ENCODE peak calls at places on chromosomes 5 and 9, in six cellular contexts. One of them, this sample, is unnamed.

GRCh38 chr9:137581361-137582285 is 2.9 kb upstream of the DPH7 start:
- DNase-seq in choroid plexus epithelial cell: no peak
- DNase-seq in suprapubic skin: no peak
- DNase-seq in WTC11: no peak
- DNase-seq in activated CD8-positive, alpha-beta T cell treated with anti-CD3 and anti-CD28 coated beads for 36 hours: no peak
- DNase-seq in WERI-Rb-1: no peak
- DNase-seq in this sample: no peak

GRCh38 chr5:84437673-84438315 is 53.1 kb upstream of the EDIL3 start:
- DNase-seq in activated CD8-positive, alpha-beta T cell treated with anti-CD3 and anti-CD28 coated beads for 36 hours: no peak
- DNase-seq in suprapubic skin: no peak
- DNase-seq in WTC11: no peak
- DNase-seq in WERI-Rb-1: no peak
- DNase-seq in choroid plexus epithelial cell: peak
- DNase-seq in this sample: no peak

GRCh38 chr5:155867531-155868088 is 459.4 kb upstream of the SGCD start:
- DNase-seq in activated CD8-positive, alpha-beta T cell treated with anti-CD3 and anti-CD28 coated beads for 36 hours: no peak
- DNase-seq in suprapubic skin: no peak
- DNase-seq in choroid plexus epithelial cell: no peak
- DNase-seq in WTC11: no peak
- DNase-seq in WERI-Rb-1: no peak
- DNase-seq in this sample: no peak

GRCh38 chr9:89473762-89474469 is 24.0 kb downstream of the SEMA4D start:
- DNase-seq in WTC11: no peak
- DNase-seq in suprapubic skin: peak
- DNase-seq in choroid plexus epithelial cell: peak
- DNase-seq in WERI-Rb-1: no peak
- DNase-seq in activated CD8-positive, alpha-beta T cell treated with anti-CD3 and anti-CD28 coated beads for 36 hours: peak
- DNase-seq in this sample: no peak

GRCh38 chr5:82312373-82312856 is 34.3 kb upstream of the RPS23 start:
- DNase-seq in WERI-Rb-1: peak
- DNase-seq in activated CD8-positive, alpha-beta T cell treated with anti-CD3 and anti-CD28 coated beads for 36 hours: peak
- DNase-seq in suprapubic skin: peak
- DNase-seq in choroid plexus epithelial cell: peak
- DNase-seq in WTC11: peak
- DNase-seq in this sample: peak

GRCh38 chr9:134058716-134059115 is 9.1 kb downstream of the BRD3 start:
- DNase-seq in activated CD8-positive, alpha-beta T cell treated with anti-CD3 and anti-CD28 coated beads for 36 hours: no peak
- DNase-seq in suprapubic skin: no peak
- DNase-seq in WTC11: no peak
- DNase-seq in WERI-Rb-1: no peak
- DNase-seq in choroid plexus epithelial cell: no peak
- DNase-seq in this sample: no peak

GRCh38 chr5:127615916-127616315 is 33.0 kb upstream of the CTXN3 start:
- DNase-seq in WERI-Rb-1: no peak
- DNase-seq in choroid plexus epithelial cell: peak
- DNase-seq in suprapubic skin: no peak
- DNase-seq in WTC11: no peak
- DNase-seq in activated CD8-positive, alpha-beta T cell treated with anti-CD3 and anti-CD28 coated beads for 36 hours: no peak
- DNase-seq in this sample: no peak

GRCh38 chr9:98201749-98202148 is 9.3 kb upstream of the CORO2A start:
- DNase-seq in WTC11: no peak
- DNase-seq in activated CD8-positive, alpha-beta T cell treated with anti-CD3 and anti-CD28 coated beads for 36 hours: no peak
- DNase-seq in choroid plexus epithelial cell: no peak
- DNase-seq in WERI-Rb-1: no peak
- DNase-seq in suprapubic skin: no peak
- DNase-seq in this sample: no peak

GRCh38 chr9:113623851-113624485 is 160.4 kb downstream of the RGS3 start:
- DNase-seq in choroid plexus epithelial cell: no peak
- DNase-seq in WTC11: no peak
- DNase-seq in WERI-Rb-1: no peak
- DNase-seq in activated CD8-positive, alpha-beta T cell treated with anti-CD3 and anti-CD28 coated beads for 36 hours: no peak
- DNase-seq in suprapubic skin: peak
- DNase-seq in this sample: no peak

GRCh38 chr5:75640395-75640794 is 29.1 kb downstream of the ANKDD1B start:
- DNase-seq in suprapubic skin: no peak
- DNase-seq in activated CD8-positive, alpha-beta T cell treated with anti-CD3 and anti-CD28 coated beads for 36 hours: no peak
- DNase-seq in WERI-Rb-1: no peak
- DNase-seq in WTC11: no peak
- DNase-seq in choroid plexus epithelial cell: peak
- DNase-seq in this sample: no peak

GRCh38 chr5:8598356-8598755 is 729.4 kb downstream of the MTRR start:
- DNase-seq in WTC11: no peak
- DNase-seq in suprapubic skin: no peak
- DNase-seq in choroid plexus epithelial cell: no peak
- DNase-seq in WERI-Rb-1: no peak
- DNase-seq in activated CD8-positive, alpha-beta T cell treated with anti-CD3 and anti-CD28 coated beads for 36 hours: no peak
- DNase-seq in this sample: no peak
- TF ChIP-seq CTCF in WTC11: no peak
- TF ChIP-seq CTCF in suprapubic skin: no peak
- TF ChIP-seq CTCF in choroid plexus epithelial cell: no peak
- TF ChIP-seq CTCF in WERI-Rb-1: no peak
- TF ChIP-seq CTCF in activated CD8-positive, alpha-beta T cell treated with anti-CD3 and anti-CD28 coated beads for 36 hours: no peak
- TF ChIP-seq CTCF in this sample: no peak

GRCh38 chr5:53127107-53127506 is 17.6 kb upstream of the MOCS2 start:
- DNase-seq in choroid plexus epithelial cell: no peak
- DNase-seq in suprapubic skin: no peak
- DNase-seq in WTC11: no peak
- DNase-seq in activated CD8-positive, alpha-beta T cell treated with anti-CD3 and anti-CD28 coated beads for 36 hours: no peak
- DNase-seq in WERI-Rb-1: no peak
- DNase-seq in this sample: no peak

GRCh38 chr5:53120165-53120564 is 10.6 kb upstream of the MOCS2 start:
- DNase-seq in choroid plexus epithelial cell: no peak
- DNase-seq in WTC11: no peak
- DNase-seq in suprapubic skin: no peak
- DNase-seq in WERI-Rb-1: no peak
- DNase-seq in activated CD8-positive, alpha-beta T cell treated with anti-CD3 and anti-CD28 coated beads for 36 hours: no peak
- DNase-seq in this sample: no peak

GRCh38 chr5:53128481-53128880 is 18.9 kb upstream of the MOCS2 start:
- DNase-seq in WTC11: no peak
- DNase-seq in suprapubic skin: no peak
- DNase-seq in activated CD8-positive, alpha-beta T cell treated with anti-CD3 and anti-CD28 coated beads for 36 hours: no peak
- DNase-seq in WERI-Rb-1: no peak
- DNase-seq in choroid plexus epithelial cell: no peak
- DNase-seq in this sample: no peak

GRCh38 chr5:53126514-53126913 is 17.0 kb upstream of the MOCS2 start:
- DNase-seq in choroid plexus epithelial cell: peak
- DNase-seq in WERI-Rb-1: no peak
- DNase-seq in activated CD8-positive, alpha-beta T cell treated with anti-CD3 and anti-CD28 coated beads for 36 hours: no peak
- DNase-seq in suprapubic skin: no peak
- DNase-seq in WTC11: no peak
- DNase-seq in this sample: no peak

DNA sequence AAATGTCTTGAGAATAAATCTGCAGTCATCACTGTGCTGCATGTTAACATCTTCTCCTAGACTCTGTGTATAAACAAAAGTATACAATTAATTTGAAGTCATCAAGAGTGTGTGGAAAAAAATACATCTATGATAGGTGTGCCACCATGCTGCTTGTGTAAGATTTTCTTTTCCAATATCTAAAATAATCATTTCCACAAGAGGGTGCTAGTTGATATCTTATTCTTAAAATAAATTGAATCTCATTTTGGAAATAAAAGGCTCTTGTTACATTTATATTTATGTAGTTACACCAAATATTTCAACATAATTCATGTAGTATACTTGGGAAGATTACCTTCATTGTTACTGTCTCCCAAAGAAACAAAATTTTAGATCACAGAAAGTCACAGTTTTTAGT is 14.1 kb upstream of the MOCS2 start:
- DNase-seq in choroid plexus epithelial cell: peak
- DNase-seq in WERI-Rb-1: no peak
- DNase-seq in suprapubic skin: no peak
- DNase-seq in activated CD8-positive, alpha-beta T cell treated with anti-CD3 and anti-CD28 coated beads for 36 hours: no peak
- DNase-seq in WTC11: no peak
- DNase-seq in this sample: no peak
- TF ChIP-seq CTCF in choroid plexus epithelial cell: peak
- TF ChIP-seq CTCF in WERI-Rb-1: no peak
- TF ChIP-seq CTCF in suprapubic skin: no peak
- TF ChIP-seq CTCF in activated CD8-positive, alpha-beta T cell treated with anti-CD3 and anti-CD28 coated beads for 36 hours: no peak
- TF ChIP-seq CTCF in WTC11: no peak
- TF ChIP-seq CTCF in this sample: no peak

DNA sequence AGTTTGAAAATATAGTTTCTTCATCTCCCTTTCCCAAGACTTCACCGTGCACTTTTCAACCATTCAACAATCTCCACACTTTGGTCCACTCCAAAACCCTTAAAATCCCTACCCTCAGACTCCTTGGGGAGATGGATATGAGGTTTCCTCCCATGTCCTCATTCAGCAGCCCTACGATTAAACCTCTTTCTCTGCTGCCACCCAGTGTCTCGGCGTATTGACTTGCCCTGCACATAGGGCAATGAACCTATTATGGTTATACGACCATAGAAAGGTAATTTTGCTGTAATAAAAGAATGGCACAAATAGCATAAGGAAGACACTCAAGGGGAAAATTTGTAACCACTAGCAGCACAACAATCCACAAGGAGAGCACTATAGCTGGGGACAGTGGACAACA is 803.5 kb downstream of the TLE1 start:
- DNase-seq in activated CD8-positive, alpha-beta T cell treated with anti-CD3 and anti-CD28 coated beads for 36 hours: no peak
- DNase-seq in choroid plexus epithelial cell: peak
- DNase-seq in WERI-Rb-1: peak
- DNase-seq in suprapubic skin: no peak
- DNase-seq in WTC11: peak
- DNase-seq in this sample: no peak
- TF ChIP-seq CTCF in activated CD8-positive, alpha-beta T cell treated with anti-CD3 and anti-CD28 coated beads for 36 hours: no peak
- TF ChIP-seq CTCF in choroid plexus epithelial cell: peak
- TF ChIP-seq CTCF in WERI-Rb-1: peak
- TF ChIP-seq CTCF in suprapubic skin: no peak
- TF ChIP-seq CTCF in WTC11: no peak
- TF ChIP-seq CTCF in this sample: peak

DNA sequence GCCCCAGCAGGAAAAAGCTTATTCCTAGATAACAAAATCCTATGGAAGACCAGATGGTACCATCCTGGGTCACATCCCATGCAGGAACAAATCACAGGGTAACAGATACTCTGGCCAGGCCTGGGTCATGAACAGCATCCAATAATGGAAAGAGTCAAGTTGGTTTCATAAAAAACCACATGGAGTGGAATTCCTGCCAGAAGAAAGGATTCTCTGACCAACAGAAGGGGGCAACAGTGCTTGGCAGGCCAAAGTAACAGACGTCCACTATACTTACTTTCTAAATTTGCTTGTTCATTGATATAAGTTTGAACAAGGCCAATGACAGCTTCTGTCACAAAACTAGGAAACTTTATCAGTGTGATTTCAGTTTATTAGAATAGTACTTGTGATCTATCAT is 273.5 kb downstream of the ARRDC3 start:
- DNase-seq in suprapubic skin: no peak
- DNase-seq in activated CD8-positive, alpha-beta T cell treated with anti-CD3 and anti-CD28 coated beads for 36 hours: no peak
- DNase-seq in WTC11: no peak
- DNase-seq in choroid plexus epithelial cell: peak
- DNase-seq in WERI-Rb-1: no peak
- DNase-seq in this sample: no peak
- TF ChIP-seq CTCF in suprapubic skin: no peak
- TF ChIP-seq CTCF in activated CD8-positive, alpha-beta T cell treated with anti-CD3 and anti-CD28 coated beads for 36 hours: no peak
- TF ChIP-seq CTCF in WTC11: no peak
- TF ChIP-seq CTCF in choroid plexus epithelial cell: peak
- TF ChIP-seq CTCF in WERI-Rb-1: no peak
- TF ChIP-seq CTCF in this sample: no peak

DNA sequence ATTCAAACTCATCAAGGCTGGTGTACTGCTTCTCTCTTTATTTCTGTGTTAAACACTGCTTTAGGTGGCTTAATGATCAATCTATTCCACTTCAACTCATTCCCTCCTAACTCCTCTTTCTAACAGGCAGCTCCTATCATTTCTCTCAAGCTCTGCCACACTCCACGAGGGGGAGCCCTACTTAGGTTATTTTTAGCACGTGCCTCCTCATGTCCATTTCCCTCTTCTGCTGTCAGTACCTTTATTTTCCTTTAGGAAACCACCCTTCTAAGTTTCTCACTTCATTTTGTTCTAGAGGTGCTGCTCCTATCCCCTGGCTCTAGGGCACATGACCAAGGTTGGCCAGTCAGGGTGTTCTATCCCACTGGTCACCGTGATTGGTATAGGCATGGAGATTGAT is 6.7 kb upstream of the BRINP1 start:
- DNase-seq in WTC11: peak
- DNase-seq in activated CD8-positive, alpha-beta T cell treated with anti-CD3 and anti-CD28 coated beads for 36 hours: peak
- DNase-seq in WERI-Rb-1: peak
- DNase-seq in choroid plexus epithelial cell: peak
- DNase-seq in suprapubic skin: no peak
- DNase-seq in this sample: no peak
- TF ChIP-seq CTCF in WTC11: peak
- TF ChIP-seq CTCF in activated CD8-positive, alpha-beta T cell treated with anti-CD3 and anti-CD28 coated beads for 36 hours: peak
- TF ChIP-seq CTCF in WERI-Rb-1: peak
- TF ChIP-seq CTCF in choroid plexus epithelial cell: peak
- TF ChIP-seq CTCF in suprapubic skin: no peak
- TF ChIP-seq CTCF in this sample: no peak

DNA sequence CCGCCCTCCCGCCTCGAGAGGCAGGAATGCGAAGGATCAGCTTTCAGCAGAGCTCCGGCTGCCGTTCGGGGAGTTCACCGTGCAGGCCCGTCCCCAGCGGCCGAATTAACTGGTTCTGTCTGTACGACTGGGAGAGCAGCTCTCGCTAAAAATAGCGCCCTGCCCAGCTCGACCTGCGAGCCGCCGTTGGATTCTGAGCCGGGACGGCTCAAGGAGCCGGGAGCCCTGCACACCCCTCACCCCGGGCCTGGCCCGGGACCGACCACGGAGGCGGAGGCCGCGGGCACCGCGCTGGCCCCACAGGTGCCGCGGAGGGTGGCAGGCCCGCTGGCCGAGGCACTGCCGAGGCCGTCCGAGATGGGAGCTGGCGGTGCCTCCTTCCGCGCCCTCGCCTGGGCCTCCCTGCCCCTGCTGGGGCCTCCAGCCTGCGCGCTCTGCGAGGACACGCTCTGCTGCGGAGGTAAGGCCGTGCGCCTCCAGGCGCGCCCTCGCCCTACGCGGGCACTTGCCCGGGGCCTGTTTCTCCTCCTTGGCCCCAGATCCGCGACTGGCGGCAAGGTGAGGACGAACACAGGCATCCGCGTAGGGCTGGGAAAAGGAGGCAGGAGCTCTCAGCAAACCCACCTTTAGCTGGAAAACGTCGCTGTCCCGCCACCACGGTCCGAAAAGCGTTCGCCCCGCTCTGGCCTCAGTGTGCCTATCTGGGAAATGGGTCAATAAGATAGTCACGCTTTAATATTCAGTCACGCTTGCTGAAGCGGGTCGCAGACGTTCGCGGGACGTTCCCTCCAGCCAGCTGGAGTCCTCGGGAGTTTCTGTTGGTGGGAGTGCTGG is 53.0 kb upstream of the DAB2IP start:
- DNase-seq in WERI-Rb-1: no peak
- DNase-seq in WTC11: peak
- DNase-seq in activated CD8-positive, alpha-beta T cell treated with anti-CD3 and anti-CD28 coated beads for 36 hours: no peak
- DNase-seq in choroid plexus epithelial cell: peak
- DNase-seq in suprapubic skin: peak
- DNase-seq in this sample: peak
- TF ChIP-seq CTCF in WERI-Rb-1: no peak
- TF ChIP-seq CTCF in WTC11: no peak
- TF ChIP-seq CTCF in activated CD8-positive, alpha-beta T cell treated with anti-CD3 and anti-CD28 coated beads for 36 hours: no peak
- TF ChIP-seq CTCF in choroid plexus epithelial cell: peak
- TF ChIP-seq CTCF in suprapubic skin: no peak
- TF ChIP-seq CTCF in this sample: no peak

DNA sequence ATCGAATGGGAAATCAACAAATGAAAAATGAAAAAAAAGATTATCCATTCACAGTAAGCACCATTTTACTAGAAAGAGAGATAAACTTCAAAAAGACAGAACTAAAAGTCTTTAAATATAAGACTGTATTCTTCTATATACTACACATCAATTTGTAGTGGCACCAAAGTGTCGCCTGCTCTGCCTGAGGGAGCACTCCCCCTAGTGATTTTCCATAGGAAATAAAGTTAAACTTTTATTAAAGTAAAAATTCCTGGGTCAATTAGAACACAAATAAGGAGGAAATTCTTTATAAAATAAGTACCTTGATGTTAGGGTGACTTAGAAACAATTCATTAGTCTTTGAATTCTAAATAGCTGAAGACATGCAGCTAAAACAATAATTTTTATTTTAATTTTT is 9.7 kb downstream of the RAD1 start:
- DNase-seq in choroid plexus epithelial cell: peak
- DNase-seq in suprapubic skin: no peak
- DNase-seq in WTC11: no peak
- DNase-seq in WERI-Rb-1: no peak
- DNase-seq in activated CD8-positive, alpha-beta T cell treated with anti-CD3 and anti-CD28 coated beads for 36 hours: no peak
- DNase-seq in this sample: no peak
- TF ChIP-seq CTCF in choroid plexus epithelial cell: peak
- TF ChIP-seq CTCF in suprapubic skin: no peak
- TF ChIP-seq CTCF in WTC11: no peak
- TF ChIP-seq CTCF in WERI-Rb-1: peak
- TF ChIP-seq CTCF in activated CD8-positive, alpha-beta T cell treated with anti-CD3 and anti-CD28 coated beads for 36 hours: no peak
- TF ChIP-seq CTCF in this sample: peak

This sample was measured in right atrium auricular region.